ENCODE peak calls at places on chromosome 1, in six cellular contexts. Q, H, S, X, N and C are unnamed samples.

GRCh38 chr1:1984560-1985070 is 19.0 kb downstream of the CFAP74 start:
- DNase-seq in S (no peak), N (no peak), Q (no peak), X (no peak), H (no peak), C (no peak)

GRCh38 chr1:30758785-30759380 is 1.3 kb upstream of the LAPTM5 start:
- DNase-seq in Q (no peak), N (no peak), H (peak), X (no peak), S (no peak), C (peak)

GRCh38 chr1:44643721-44644330 is 30.5 kb downstream of the TMEM53 start:
- DNase-seq in N (no peak), Q (no peak), H (no peak), S (no peak), X (no peak), C (no peak)

GRCh38 chr1:99106274-99106673 is 101.6 kb upstream of the PLPPR5 start:
- DNase-seq in N (no peak), Q (no peak), H (no peak), S (no peak), X (no peak), C (no peak)

GRCh38 chr1:41823453-41823852 is 95.3 kb downstream of the HIVEP3 start:
- DNase-seq in S (peak), N (no peak), Q (no peak), H (no peak), X (no peak), C (no peak)

GRCh38 chr1:204321665-204322064 is 38.1 kb downstream of the PLEKHA6 start:
- DNase-seq in X (no peak), S (no peak), H (no peak), Q (no peak), N (no peak), C (no peak)

GRCh38 chr1:226063362-226064167 is 1.0 kb downstream of the H3-3A start:
- DNase-seq in Q (peak), H (no peak), N (peak), S (peak), X (no peak), C (no peak)

GRCh38 chr1:184260382-184260781 is 126.4 kb upstream of the C1orf21 start:
- DNase-seq in S (no peak), X (peak), N (no peak), H (no peak), Q (no peak), C (no peak)

GRCh38 chr1:234768569-234769283 is 158.7 kb upstream of the IRF2BP2 start:
- DNase-seq in Q (no peak), H (no peak), S (no peak), X (no peak), N (peak), C (no peak)